ENCODE peak calls at places on chromosomes 11 and 22, in six cellular contexts. J, P, B, S, N and E are unnamed samples.

GRCh38 chr11:33829430-33830141 is 55.3 kb upstream of the FBXO3 start:
- DNase-seq in N (no peak), S (no peak), P (peak), J (peak), B (peak), E (peak)

GRCh38 chr22:28418063-28418462 is 261.6 kb downstream of the TTC28 start:
- DNase-seq in J (no peak), P (no peak), S (no peak), N (no peak), B (no peak), E (no peak)

GRCh38 chr11:68968306-68969255 is 12.2 kb downstream of the MRGPRD start:
- DNase-seq in J (peak), N (peak), P (no peak), S (peak), B (no peak), E (no peak)

GRCh38 chr11:34056672-34057071 is 5.1 kb downstream of the CAPRIN1 start:
- DNase-seq in P (no peak), B (no peak), J (no peak), N (no peak), S (no peak), E (no peak)

GRCh38 chr11:104572279-104572678 is 326.0 kb downstream of the CASP12 start:
- DNase-seq in J (no peak), B (no peak), P (no peak), N (no peak), S (no peak), E (no peak)

GRCh38 chr11:37502202-37502601 is 904.2 kb upstream of the RAG2 start:
- DNase-seq in J (no peak), S (no peak), N (no peak), P (peak), B (no peak), E (no peak)

GRCh38 chr11:8641332-8641731 is 41.1 kb downstream of the TRIM66 start:
- DNase-seq in S (no peak), B (no peak), P (no peak), N (no peak), J (peak), E (no peak)

GRCh38 chr11:61812736-61813411 is 3.9 kb downstream of the FADS1 start:
- DNase-seq in N (no peak), S (no peak), P (no peak), B (no peak), J (no peak), E (no peak)

GRCh38 chr22:42283288-42284229 is 13.1 kb upstream of the TCF20 start:
- DNase-seq in S (no peak), P (no peak), N (no peak), B (no peak), J (no peak), E (no peak)

GRCh38 chr11:114115406-114116054 is 56.0 kb downstream of the ZBTB16 start:
- DNase-seq in S (peak), J (peak), B (no peak), N (no peak), P (no peak), E (no peak)

GRCh38 chr11:134864233-134864967 is 452.4 kb upstream of the B3GAT1 start:
- DNase-seq in J (no peak), N (no peak), P (no peak), S (no peak), B (no peak), E (no peak)

GRCh38 chr11:20026629-20027545 is 133.4 kb downstream of the DBX1 start:
- DNase-seq in P (no peak), S (no peak), N (no peak), B (no peak), J (peak), E (no peak)

GRCh38 chr11:76232026-76232665 is 25.8 kb upstream of the WNT11 start:
- DNase-seq in N (no peak), S (no peak), B (peak), J (no peak), P (no peak), E (peak)

GRCh38 chr11:65853249-65853979 is 4.6 kb downstream of the CFL1 start:
- DNase-seq in B (peak), N (peak), J (peak), P (no peak), S (peak), E (no peak)

GRCh38 chr22:45925811-45926351 is 51.1 kb downstream of the WNT7B start:
- DNase-seq in P (no peak), N (no peak), S (no peak), B (no peak), J (no peak), E (no peak)

GRCh38 chr11:76670475-76671235 is at the start of gene LRRC32:
- DNase-seq in S (peak), J (peak), B (no peak), P (no peak), N (peak), E (no peak)

GRCh38 chr22:46547883-46548244 is 10.4 kb upstream of the CELSR1 start:
- DNase-seq in B (no peak), J (no peak), S (peak), P (peak), N (peak), E (no peak)

GRCh38 chr11:61610905-61611304 is 30.0 kb upstream of the SYT7 start:
- DNase-seq in N (no peak), J (no peak), P (no peak), S (no peak), B (no peak), E (no peak)

GRCh38 chr11:10622957-10623787 is 54.7 kb upstream of the LYVE1 start:
- DNase-seq in J (no peak), N (no peak), S (peak), B (no peak), P (no peak), E (no peak)

GRCh38 chr22:39289445-39290247 is 29.8 kb downstream of the RPL3 start:
- DNase-seq in P (no peak), S (no peak), N (no peak), B (no peak), J (no peak), E (no peak)

GRCh38 chr11:45473491-45473890 is 187.3 kb upstream of the SYT13 start:
- DNase-seq in J (peak), S (peak), P (no peak), N (no peak), B (no peak), E (no peak)

GRCh38 chr11:33618363-33618735 is 82.3 kb downstream of the C11orf91 start:
- DNase-seq in P (no peak), B (no peak), S (no peak), N (no peak), J (no peak), E (no peak)

GRCh38 chr11:25734592-25735211 is 597.2 kb upstream of the ANO3 start:
- DNase-seq in P (peak), B (no peak), S (no peak), J (peak), N (no peak), E (no peak)

GRCh38 chr11:76830639-76831312 is 29.9 kb upstream of the ACER3 start:
- DNase-seq in B (no peak), P (peak), J (no peak), S (no peak), N (no peak), E (no peak)

GRCh38 chr11:86955674-86956522 is 703 bp upstream of the FZD4 start:
- DNase-seq in J (peak), N (peak), S (peak), P (peak), B (no peak), E (no peak)

GRCh38 chr22:24685804-24686203 is 82.8 kb downstream of the GGT1 start:
- DNase-seq in J (peak), S (no peak), B (no peak), N (no peak), P (no peak), E (no peak)

GRCh38 chr11:124740277-124740882 is 638 bp downstream of the NRGN start:
- DNase-seq in P (no peak), J (peak), B (no peak), S (no peak), N (peak), E (peak)

GRCh38 chr11:9606799-9607510 is 33.5 kb downstream of the WEE1 start:
- DNase-seq in J (peak), N (no peak), S (no peak), B (no peak), P (no peak), E (no peak)

GRCh38 chr11:127627629-127628462 is 627.3 kb upstream of the KIRREL3 start:
- DNase-seq in J (no peak), P (no peak), B (no peak), S (no peak), N (no peak), E (no peak)

GRCh38 chr11:44270403-44271192 is 39.3 kb downstream of the ALX4 start:
- DNase-seq in J (no peak), B (no peak), S (no peak), P (no peak), N (no peak), E (no peak)

GRCh38 chr11:58606930-58607714 is 15.3 kb upstream of the CNTF start:
- DNase-seq in B (no peak), J (no peak), S (no peak), P (no peak), N (no peak), E (no peak)

GRCh38 chr11:112625816-112626215 is 335.4 kb upstream of the NCAM1 start:
- DNase-seq in P (no peak), J (no peak), S (no peak), B (no peak), N (no peak), E (no peak)

GRCh38 chr11:83241291-83241946 is 44.7 kb downstream of the CCDC90B start:
- DNase-seq in B (no peak), P (peak), N (no peak), S (no peak), J (peak), E (no peak)

GRCh38 chr22:19756288-19757128 is 4.1 kb upstream of the TBX1 start:
- DNase-seq in S (no peak), J (peak), B (no peak), P (no peak), N (no peak), E (peak)

GRCh38 chr11:34798985-34799384 is 117.2 kb downstream of the APIP start:
- DNase-seq in P (no peak), S (no peak), N (no peak), J (no peak), B (no peak), E (no peak)

GRCh38 chr11:34146866-34147265 is 41.4 kb downstream of the NAT10 start:
- DNase-seq in B (no peak), S (no peak), J (no peak), P (no peak), N (peak), E (no peak)

GRCh38 chr11:90434858-90435257 is 212.0 kb upstream of the CHORDC1 start:
- DNase-seq in S (no peak), P (no peak), B (no peak), N (no peak), J (peak), E (no peak)

GRCh38 chr11:129373489-129373953 is 2.1 kb upstream of the BARX2 start:
- DNase-seq in N (no peak), B (no peak), J (peak), S (no peak), P (no peak), E (no peak)

GRCh38 chr11:129375731-129376657 is at the start of gene BARX2:
- DNase-seq in S (no peak), N (no peak), B (no peak), P (peak), J (peak), E (no peak)

GRCh38 chr11:129372609-129373488 is 2.8 kb upstream of the BARX2 start:
- DNase-seq in J (peak), B (no peak), P (no peak), S (no peak), N (no peak), E (no peak)

GRCh38 chr11:129374993-129375721 is 491 bp upstream of the BARX2 start:
- DNase-seq in N (no peak), J (peak), S (no peak), P (peak), B (no peak), E (no peak)

GRCh38 chr11:129374081-129374992 is 1.3 kb upstream of the BARX2 start:
- DNase-seq in P (no peak), J (peak), N (no peak), B (no peak), S (no peak), E (no peak)
- TF ChIP-seq CTCF in P (no peak), J (no peak), N (no peak), B (no peak), S (no peak), E (no peak)

GRCh38 chr22:21677606-21678443 is 12.0 kb downstream of the PPIL2 start:
- DNase-seq in J (no peak), B (no peak), S (no peak), P (no peak), N (no peak), E (no peak)
- H3K4me3 ChIP-seq in J (no peak), B (no peak), S (no peak), P (no peak), N (no peak), E (no peak)

DNA sequence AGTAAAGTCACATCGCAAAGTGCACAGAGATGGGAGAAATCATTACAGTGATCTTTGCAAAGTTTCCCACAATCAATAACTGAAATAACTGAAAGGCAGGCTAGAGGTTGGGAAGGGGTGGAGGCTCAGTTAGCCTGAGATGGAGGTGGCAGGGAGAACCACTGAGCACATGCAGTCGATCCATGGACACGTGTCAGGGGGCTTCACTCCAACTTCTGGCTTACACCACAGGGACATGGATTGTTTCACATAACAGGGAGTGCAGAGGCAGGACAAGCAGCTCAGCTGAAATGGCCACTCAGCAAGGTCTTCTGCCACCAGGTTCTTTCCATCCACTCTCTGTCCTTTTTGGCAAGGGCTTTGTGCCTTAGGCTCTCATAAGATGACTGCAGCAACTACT is 35.1 kb upstream of the MICAL2 start:
- DNase-seq in N (peak), B (no peak), P (no peak), S (peak), J (no peak), E (no peak)
- TF ChIP-seq CTCF in N (no peak), B (no peak), P (no peak), S (no peak), J (no peak), E (no peak)

GRCh38 chr11:64037027-64037633 is 1.4 kb downstream of the FLRT1 start:
- DNase-seq in S (no peak), N (no peak), B (no peak), J (peak), P (no peak), E (no peak)

GRCh38 chr11:64035581-64035980 is at the start of gene FLRT1:
- DNase-seq in J (no peak), S (no peak), B (no peak), N (no peak), P (no peak), E (no peak)

GRCh38 chr11:64034411-64034811 is 1.3 kb upstream of the FLRT1 start:
- DNase-seq in P (no peak), J (peak), B (no peak), N (no peak), S (no peak), E (no peak)

GRCh38 chr11:64035081-64035524 is 628 bp upstream of the FLRT1 start:
- DNase-seq in B (no peak), N (no peak), P (no peak), S (no peak), J (no peak), E (no peak)

DNA sequence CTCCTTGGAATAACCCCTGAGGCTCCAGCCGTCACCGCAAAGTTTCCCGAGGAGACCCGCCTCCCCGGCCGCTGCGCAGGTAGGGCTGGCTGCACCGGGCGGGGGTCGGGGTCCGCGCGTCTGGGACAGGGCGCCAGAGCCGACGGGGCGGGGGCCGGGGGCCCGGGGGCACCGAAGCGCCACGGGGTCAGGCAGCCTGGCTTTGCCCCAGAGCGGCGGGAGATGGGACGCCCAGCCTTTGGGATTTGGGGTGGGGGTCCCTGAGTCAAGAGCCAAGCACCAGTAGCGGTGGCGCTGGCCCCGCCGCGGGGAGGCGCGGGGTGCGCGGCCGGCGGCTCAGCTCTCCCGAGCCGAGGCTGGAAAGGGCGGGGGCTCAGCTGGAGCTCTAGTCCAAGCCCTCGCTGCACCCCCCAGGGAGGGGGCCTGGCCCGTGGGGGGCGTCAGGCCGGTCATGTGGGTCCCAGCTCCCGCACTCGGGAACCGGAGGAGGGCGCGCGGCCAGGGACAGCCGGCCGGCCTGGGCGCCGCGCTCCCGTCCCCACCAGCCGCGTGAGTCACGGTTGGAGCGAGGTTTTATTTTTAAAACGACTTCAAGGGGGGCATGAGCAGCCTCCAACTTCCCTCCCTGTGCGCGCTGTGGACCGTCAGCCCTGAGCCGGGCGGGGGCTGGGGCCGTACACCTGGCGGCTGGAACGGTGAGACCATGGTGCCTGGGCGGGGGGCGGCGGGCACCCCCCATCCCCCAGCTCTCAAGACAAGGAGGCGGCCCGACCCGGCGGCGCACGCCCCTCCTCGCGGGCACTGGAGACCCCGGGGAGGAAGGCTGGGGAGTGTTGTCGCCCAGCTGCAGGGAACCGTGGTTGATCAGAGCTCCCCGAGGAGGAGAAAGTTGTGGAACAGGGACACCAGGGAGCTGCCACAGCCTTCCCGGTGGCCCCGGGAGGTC is 623 bp downstream of the FLRT1 start:
- DNase-seq in S (peak), N (no peak), P (peak), B (peak), J (peak), E (no peak)
- H3K4me3 ChIP-seq in S (peak), N (peak), P (no peak), B (peak), J (peak), E (no peak)

GRCh38 chr22:35756722-35757121 is 39.0 kb downstream of the APOL5 start:
- DNase-seq in P (no peak), J (no peak), N (no peak), S (no peak), B (no peak), E (no peak)

GRCh38 chr22:35766654-35767580 is 49.2 kb downstream of the APOL5 start:
- DNase-seq in S (no peak), N (no peak), B (no peak), P (peak), J (peak), E (no peak)

GRCh38 chr22:35758394-35758793 is 40.7 kb downstream of the APOL5 start:
- DNase-seq in N (no peak), P (no peak), J (no peak), B (no peak), S (no peak), E (no peak)

DNA sequence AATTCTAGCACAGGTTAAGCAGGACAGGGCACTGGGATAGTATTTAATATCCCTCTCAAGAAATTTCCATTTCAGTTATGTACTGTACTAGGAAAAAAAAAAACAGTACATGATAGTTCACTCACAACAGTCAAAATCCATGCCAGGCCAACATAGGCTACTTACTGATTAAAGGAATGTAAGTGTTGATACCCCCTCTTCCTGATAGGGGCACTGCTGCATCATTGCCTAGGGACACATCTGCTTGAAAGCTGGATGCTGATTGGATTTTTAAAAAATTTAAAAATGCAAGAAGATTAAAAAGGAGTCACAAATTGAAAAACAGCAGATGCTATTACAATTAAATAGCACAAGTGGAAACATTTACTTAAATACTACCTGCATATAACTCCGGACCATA is 43.4 kb downstream of the APOL5 start:
- DNase-seq in N (no peak), B (no peak), P (no peak), S (no peak), J (peak), E (no peak)
- TF ChIP-seq CTCF in N (no peak), B (peak), P (peak), S (no peak), J (peak), E (no peak)

DNA sequence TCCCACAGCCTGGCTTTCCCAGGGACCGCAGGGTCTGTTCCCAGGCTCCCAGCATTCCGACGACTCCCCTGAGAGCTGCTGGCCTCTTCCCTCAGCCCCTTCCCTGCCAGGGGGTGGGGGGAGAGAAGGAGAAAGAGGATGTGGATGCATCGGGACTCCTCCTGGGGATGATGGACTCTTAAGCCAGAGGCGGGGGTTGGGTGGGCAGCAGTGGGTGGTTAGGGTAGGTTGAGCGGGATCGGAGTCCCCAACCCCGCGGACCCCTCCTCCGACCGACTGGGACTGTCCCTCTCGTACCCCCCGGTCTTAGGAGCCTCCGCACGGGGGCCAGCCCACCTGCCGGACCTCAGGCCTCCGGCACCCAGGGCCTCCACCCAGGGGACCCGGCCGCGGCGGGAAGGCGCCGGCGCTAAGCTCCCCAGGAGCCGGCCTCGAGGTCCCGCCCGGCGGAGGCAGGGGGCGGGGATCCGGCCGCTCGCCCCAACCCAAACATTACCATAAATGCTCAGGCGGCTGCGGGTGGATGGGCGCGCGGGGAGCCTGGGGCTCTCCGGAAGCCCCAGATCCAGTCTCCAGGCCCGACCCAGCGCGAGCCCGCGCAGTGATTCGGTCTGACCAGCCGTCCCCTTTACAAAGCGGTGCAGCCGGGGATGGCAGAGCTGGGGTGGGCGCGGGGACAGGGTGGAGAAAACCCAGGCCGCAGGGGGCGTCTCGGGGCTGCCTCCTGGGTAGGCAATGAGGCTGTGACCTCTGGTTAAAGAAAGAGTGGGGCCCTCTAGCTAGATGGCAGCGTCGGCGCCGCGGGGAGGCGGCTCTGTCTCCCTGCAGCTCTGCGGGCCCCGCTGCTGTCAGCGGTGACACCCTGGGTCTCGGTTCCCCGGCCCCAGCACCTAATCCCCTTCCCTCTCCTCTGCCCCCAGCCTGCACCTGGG is 3.9 kb upstream of the MCAM start:
- DNase-seq in B (peak), J (peak), S (peak), P (peak), N (peak), E (peak)
- H3K4me3 ChIP-seq in B (peak), J (peak), S (peak), P (peak), N (peak), E (peak)